ENCODE peak calls at places on chromosomes 4 and X, in seven cellular contexts. One of them, this sample, is unnamed.

GRCh38 chrX:116749943-116750342 is 287.2 kb upstream of the CT83 start:
- DNase-seq in GM12878: no peak
- DNase-seq in choroid plexus epithelial cell: no peak
- DNase-seq in colonic mucosa: no peak
- DNase-seq in IMR-90: no peak
- DNase-seq in A549: no peak
- DNase-seq in upper lobe of right lung: no peak
- DNase-seq in this sample: no peak

GRCh38 chr4:20193522-20193902 is 58.2 kb upstream of the SLIT2 start:
- DNase-seq in GM12878: no peak
- DNase-seq in choroid plexus epithelial cell: no peak
- DNase-seq in colonic mucosa: no peak
- DNase-seq in IMR-90: no peak
- DNase-seq in A549: no peak
- DNase-seq in upper lobe of right lung: no peak
- DNase-seq in this sample: no peak

GRCh38 chr4:84865600-84865999 is 100.9 kb downstream of the WDFY3 start:
- DNase-seq in GM12878: no peak
- DNase-seq in choroid plexus epithelial cell: no peak
- DNase-seq in colonic mucosa: no peak
- DNase-seq in IMR-90: no peak
- DNase-seq in A549: no peak
- DNase-seq in upper lobe of right lung: no peak
- DNase-seq in this sample: no peak

GRCh38 chrX:63918611-63919010 is 133.6 kb upstream of the ARHGEF9 start:
- DNase-seq in GM12878: no peak
- DNase-seq in choroid plexus epithelial cell: peak
- DNase-seq in colonic mucosa: no peak
- DNase-seq in IMR-90: no peak
- DNase-seq in A549: no peak
- DNase-seq in upper lobe of right lung: no peak
- DNase-seq in this sample: no peak

GRCh38 chrX:28205905-28206304 is 224.7 kb upstream of the DCAF8L1 start:
- DNase-seq in GM12878: no peak
- DNase-seq in choroid plexus epithelial cell: no peak
- DNase-seq in colonic mucosa: no peak
- DNase-seq in IMR-90: no peak
- DNase-seq in A549: no peak
- DNase-seq in upper lobe of right lung: no peak
- DNase-seq in this sample: no peak

GRCh38 chrX:40945366-40945713 is 139.9 kb upstream of the USP9X start:
- DNase-seq in GM12878: peak
- DNase-seq in choroid plexus epithelial cell: peak
- DNase-seq in colonic mucosa: peak
- DNase-seq in IMR-90: peak
- DNase-seq in A549: peak
- DNase-seq in upper lobe of right lung: no peak
- DNase-seq in this sample: no peak

GRCh38 chr4:34878961-34879360 is 1365.4 kb downstream of the ARAP2 start:
- DNase-seq in GM12878: no peak
- DNase-seq in choroid plexus epithelial cell: no peak
- DNase-seq in colonic mucosa: no peak
- DNase-seq in IMR-90: no peak
- DNase-seq in A549: no peak
- DNase-seq in upper lobe of right lung: no peak
- DNase-seq in this sample: no peak

GRCh38 chr4:74156521-74156920 is 1.4 kb upstream of the MTHFD2L start:
- DNase-seq in GM12878: no peak
- DNase-seq in choroid plexus epithelial cell: no peak
- DNase-seq in colonic mucosa: no peak
- DNase-seq in IMR-90: no peak
- DNase-seq in A549: no peak
- DNase-seq in upper lobe of right lung: no peak
- DNase-seq in this sample: no peak

GRCh38 chr4:55409468-55410171 is 13.9 kb downstream of the TMEM165 start:
- DNase-seq in GM12878: peak
- DNase-seq in choroid plexus epithelial cell: peak
- DNase-seq in colonic mucosa: no peak
- DNase-seq in IMR-90: peak
- DNase-seq in A549: no peak
- DNase-seq in upper lobe of right lung: no peak
- DNase-seq in this sample: no peak

GRCh38 chrX:153055827-153056748 is at the start of gene PNMA3:
- DNase-seq in GM12878: no peak
- DNase-seq in choroid plexus epithelial cell: no peak
- DNase-seq in colonic mucosa: no peak
- DNase-seq in IMR-90: no peak
- DNase-seq in A549: no peak
- DNase-seq in upper lobe of right lung: no peak
- DNase-seq in this sample: no peak

GRCh38 chr4:110540606-110541440 is 64.9 kb downstream of the ENPEP start:
- DNase-seq in GM12878: no peak
- DNase-seq in choroid plexus epithelial cell: peak
- DNase-seq in colonic mucosa: no peak
- DNase-seq in IMR-90: peak
- DNase-seq in A549: no peak
- DNase-seq in upper lobe of right lung: no peak
- DNase-seq in this sample: no peak

GRCh38 chr4:53553486-53554210 is 37.6 kb downstream of the LNX1 start:
- DNase-seq in GM12878: no peak
- DNase-seq in choroid plexus epithelial cell: no peak
- DNase-seq in colonic mucosa: no peak
- DNase-seq in IMR-90: no peak
- DNase-seq in A549: no peak
- DNase-seq in upper lobe of right lung: no peak
- DNase-seq in this sample: no peak

GRCh38 chr4:14022428-14022827 is 394.9 kb upstream of the BOD1L1 start:
- DNase-seq in GM12878: no peak
- DNase-seq in choroid plexus epithelial cell: peak
- DNase-seq in colonic mucosa: no peak
- DNase-seq in IMR-90: peak
- DNase-seq in A549: no peak
- DNase-seq in upper lobe of right lung: no peak
- DNase-seq in this sample: no peak

GRCh38 chr4:69617083-69617694 is 22.3 kb downstream of the UGT2A2 start:
- DNase-seq in GM12878: no peak
- DNase-seq in choroid plexus epithelial cell: peak
- DNase-seq in colonic mucosa: no peak
- DNase-seq in IMR-90: peak
- DNase-seq in A549: peak
- DNase-seq in upper lobe of right lung: no peak
- DNase-seq in this sample: no peak

GRCh38 chrX:28847423-28847822 is 260.2 kb downstream of the IL1RAPL1 start:
- DNase-seq in GM12878: no peak
- DNase-seq in choroid plexus epithelial cell: peak
- DNase-seq in colonic mucosa: no peak
- DNase-seq in IMR-90: peak
- DNase-seq in A549: peak
- DNase-seq in upper lobe of right lung: no peak
- DNase-seq in this sample: no peak

GRCh38 chrX:51742586-51742985 is 656 bp upstream of the GSPT2 start:
- DNase-seq in GM12878: no peak
- DNase-seq in choroid plexus epithelial cell: no peak
- DNase-seq in colonic mucosa: no peak
- DNase-seq in IMR-90: no peak
- DNase-seq in A549: no peak
- DNase-seq in upper lobe of right lung: no peak
- DNase-seq in this sample: no peak
- H3K4me3 ChIP-seq in GM12878: peak
- H3K4me3 ChIP-seq in choroid plexus epithelial cell: no peak
- H3K4me3 ChIP-seq in colonic mucosa: no peak
- H3K4me3 ChIP-seq in IMR-90: no peak
- H3K4me3 ChIP-seq in A549: peak
- H3K4me3 ChIP-seq in upper lobe of right lung: peak
- H3K4me3 ChIP-seq in this sample: no peak

GRCh38 chr4:147093206-147093605 is 147.5 kb upstream of the TTC29 start:
- DNase-seq in GM12878: no peak
- DNase-seq in choroid plexus epithelial cell: no peak
- DNase-seq in colonic mucosa: no peak
- DNase-seq in IMR-90: no peak
- DNase-seq in A549: no peak
- DNase-seq in upper lobe of right lung: no peak
- DNase-seq in this sample: no peak

GRCh38 chr4:147090486-147090885 is 144.8 kb upstream of the TTC29 start:
- DNase-seq in GM12878: no peak
- DNase-seq in choroid plexus epithelial cell: no peak
- DNase-seq in colonic mucosa: no peak
- DNase-seq in IMR-90: no peak
- DNase-seq in A549: no peak
- DNase-seq in upper lobe of right lung: no peak
- DNase-seq in this sample: no peak

GRCh38 chr4:147096667-147097604 is 151.3 kb upstream of the TTC29 start:
- DNase-seq in GM12878: no peak
- DNase-seq in choroid plexus epithelial cell: peak
- DNase-seq in colonic mucosa: no peak
- DNase-seq in IMR-90: peak
- DNase-seq in A549: peak
- DNase-seq in upper lobe of right lung: no peak
- DNase-seq in this sample: no peak

DNA sequence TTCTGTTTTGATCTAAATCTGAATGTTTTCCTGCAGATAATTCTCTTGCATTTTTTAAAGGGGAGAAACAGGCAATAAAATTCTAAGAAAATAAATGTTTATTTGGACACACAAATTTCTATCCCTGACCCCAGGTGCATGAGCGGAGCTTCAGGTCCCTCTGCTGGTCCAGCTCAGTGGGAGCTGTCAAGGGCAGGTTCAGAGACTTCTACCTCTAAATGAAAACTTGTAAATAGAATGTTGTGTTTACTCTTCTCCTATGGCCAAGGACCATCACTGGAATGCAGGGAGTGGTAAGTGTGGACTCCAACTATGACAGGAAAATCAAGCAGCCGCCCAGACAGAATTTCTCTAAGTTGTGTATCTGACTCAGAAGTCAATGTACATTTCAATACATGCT is 148.6 kb upstream of the TTC29 start:
- DNase-seq in GM12878: no peak
- DNase-seq in choroid plexus epithelial cell: no peak
- DNase-seq in colonic mucosa: no peak
- DNase-seq in IMR-90: no peak
- DNase-seq in A549: no peak
- DNase-seq in upper lobe of right lung: no peak
- DNase-seq in this sample: no peak
- TF ChIP-seq CTCF in GM12878: no peak
- TF ChIP-seq CTCF in choroid plexus epithelial cell: peak
- TF ChIP-seq CTCF in colonic mucosa: no peak
- TF ChIP-seq CTCF in IMR-90: no peak
- TF ChIP-seq CTCF in A549: no peak
- TF ChIP-seq CTCF in upper lobe of right lung: no peak
- TF ChIP-seq CTCF in this sample: no peak

GRCh38 chrX:2691543-2692220 is 587 bp downstream of the CD99 start:
- DNase-seq in GM12878: no peak
- DNase-seq in choroid plexus epithelial cell: peak
- DNase-seq in colonic mucosa: peak
- DNase-seq in IMR-90: peak
- DNase-seq in A549: peak
- DNase-seq in upper lobe of right lung: peak
- DNase-seq in this sample: no peak
- H3K4me3 ChIP-seq in GM12878: peak
- H3K4me3 ChIP-seq in choroid plexus epithelial cell: peak
- H3K4me3 ChIP-seq in colonic mucosa: peak
- H3K4me3 ChIP-seq in IMR-90: peak
- H3K4me3 ChIP-seq in A549: peak
- H3K4me3 ChIP-seq in upper lobe of right lung: peak
- H3K4me3 ChIP-seq in this sample: peak

GRCh38 chrX:8755116-8755515 is 23.2 kb upstream of the ANOS1 start:
- DNase-seq in GM12878: no peak
- DNase-seq in choroid plexus epithelial cell: no peak
- DNase-seq in colonic mucosa: no peak
- DNase-seq in IMR-90: no peak
- DNase-seq in A549: no peak
- DNase-seq in upper lobe of right lung: no peak
- DNase-seq in this sample: no peak
- TF ChIP-seq CTCF in GM12878: no peak
- TF ChIP-seq CTCF in choroid plexus epithelial cell: peak
- TF ChIP-seq CTCF in colonic mucosa: no peak
- TF ChIP-seq CTCF in IMR-90: no peak
- TF ChIP-seq CTCF in A549: no peak
- TF ChIP-seq CTCF in upper lobe of right lung: no peak
- TF ChIP-seq CTCF in this sample: no peak

This sample was measured in GM06990.